ENCODE peak calls at places on chromosomes 12 and 14, in four cellular contexts. One of them, this sample, is unnamed.

GRCh38 chr12:11839093-11839641 is 189.7 kb downstream of the ETV6 start:
- DNase-seq in HCT116: no peak
- DNase-seq in cardiac muscle cell: peak; percentile 85
- DNase-seq in kidney: no peak
- DNase-seq in this sample: no peak

GRCh38 chr14:96574633-96575191 is 72.5 kb downstream of the PAPOLA start:
- DNase-seq in cardiac muscle cell: peak; percentile 78
- DNase-seq in kidney: no peak
- DNase-seq in HCT116: no peak
- DNase-seq in this sample: peak; percentile 96

GRCh38 chr12:53751336-53752191 is at the start of gene CISTR:
- DNase-seq in HCT116: no peak
- DNase-seq in cardiac muscle cell: no peak
- DNase-seq in kidney: peak; percentile 77
- DNase-seq in this sample: no peak

GRCh38 chr12:9256341-9256740 is 48.1 kb upstream of the PZP start:
- DNase-seq in HCT116: no peak
- DNase-seq in cardiac muscle cell: no peak
- DNase-seq in kidney: no peak
- DNase-seq in this sample: no peak

GRCh38 chr14:75515631-75515999 is 6.7 kb upstream of the BATF start:
- DNase-seq in HCT116: no peak
- DNase-seq in kidney: no peak
- DNase-seq in cardiac muscle cell: peak; percentile 31
- DNase-seq in this sample: no peak

GRCh38 chr14:101020971-101021370 is 117.4 kb upstream of the RTL1 start:
- DNase-seq in HCT116: no peak
- DNase-seq in kidney: peak; percentile 24
- DNase-seq in cardiac muscle cell: no peak
- DNase-seq in this sample: no peak

GRCh38 chr14:21768875-21769257 is 95.2 kb upstream of the OR4E1 start:
- DNase-seq in kidney: no peak
- DNase-seq in cardiac muscle cell: no peak
- DNase-seq in HCT116: no peak
- DNase-seq in this sample: no peak

GRCh38 chr12:5964913-5965900 is 20.1 kb upstream of the ANO2 start:
- DNase-seq in cardiac muscle cell: no peak
- DNase-seq in HCT116: no peak
- DNase-seq in kidney: no peak
- DNase-seq in this sample: no peak

GRCh38 chr12:93205361-93205760 is 172.4 kb upstream of the NUDT4 start:
- DNase-seq in HCT116: no peak
- DNase-seq in cardiac muscle cell: no peak
- DNase-seq in kidney: no peak
- DNase-seq in this sample: no peak

GRCh38 chr14:91281346-91281745 is 36.8 kb upstream of the GPR68 start:
- DNase-seq in kidney: no peak
- DNase-seq in HCT116: no peak
- DNase-seq in cardiac muscle cell: no peak
- DNase-seq in this sample: no peak

GRCh38 chr12:14275111-14275510 is 90.4 kb upstream of the ATF7IP start:
- DNase-seq in kidney: no peak
- DNase-seq in cardiac muscle cell: no peak
- DNase-seq in HCT116: no peak
- DNase-seq in this sample: no peak

GRCh38 chr12:55049676-55050075 is 29.9 kb downstream of the NEUROD4 start:
- DNase-seq in HCT116: no peak
- DNase-seq in cardiac muscle cell: no peak
- DNase-seq in kidney: no peak
- DNase-seq in this sample: no peak

GRCh38 chr12:57476162-57476992 is 3.3 kb downstream of the ARHGAP9 start:
- DNase-seq in HCT116: no peak
- DNase-seq in cardiac muscle cell: no peak
- DNase-seq in kidney: peak; percentile 78
- DNase-seq in this sample: no peak

GRCh38 chr12:12734054-12734453 is 16.9 kb downstream of the CDKN1B start:
- DNase-seq in cardiac muscle cell: peak; percentile 30
- DNase-seq in kidney: no peak
- DNase-seq in HCT116: no peak
- DNase-seq in this sample: no peak

GRCh38 chr12:74537126-74537706 is 419 bp upstream of the ATXN7L3B start:
- DNase-seq in cardiac muscle cell: peak; percentile 71
- DNase-seq in kidney: no peak
- DNase-seq in HCT116: peak; percentile 50
- DNase-seq in this sample: peak; percentile 48

DNA sequence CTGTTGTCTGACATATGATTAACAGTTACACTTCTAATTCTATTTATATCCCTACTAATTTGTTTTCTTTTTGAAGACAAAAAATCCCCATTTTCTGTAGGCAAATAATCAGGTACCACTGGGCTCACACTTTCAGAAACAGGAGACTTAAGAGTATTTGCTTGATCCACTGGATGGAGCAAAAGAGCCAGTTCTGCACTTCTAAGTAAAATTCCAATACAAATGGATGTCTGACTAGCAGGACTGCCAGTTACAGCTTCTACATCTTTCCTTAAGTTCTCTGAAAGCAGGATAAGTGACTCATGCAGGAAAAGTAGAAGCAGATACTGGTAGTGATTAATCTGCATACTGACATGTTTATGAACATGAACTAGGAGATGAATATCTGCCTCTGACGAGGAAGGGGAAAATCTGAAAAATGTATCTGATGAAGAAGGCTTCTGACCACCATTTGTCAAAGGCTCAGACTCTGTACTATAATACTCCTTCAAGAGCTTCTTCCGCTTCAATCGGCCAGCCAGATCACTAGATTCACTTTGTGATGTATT is 73.8 kb upstream of the ANKS1B start:
- DNase-seq in kidney: no peak
- DNase-seq in cardiac muscle cell: peak; percentile 87
- DNase-seq in HCT116: no peak
- DNase-seq in this sample: no peak
- H3K4me3 ChIP-seq in kidney: no peak overlapping the region
- H3K4me3 ChIP-seq in cardiac muscle cell: no peak overlapping the region
- H3K4me3 ChIP-seq in HCT116: no peak overlapping the region
- H3K4me3 ChIP-seq in this sample: no peak overlapping the region

DNA sequence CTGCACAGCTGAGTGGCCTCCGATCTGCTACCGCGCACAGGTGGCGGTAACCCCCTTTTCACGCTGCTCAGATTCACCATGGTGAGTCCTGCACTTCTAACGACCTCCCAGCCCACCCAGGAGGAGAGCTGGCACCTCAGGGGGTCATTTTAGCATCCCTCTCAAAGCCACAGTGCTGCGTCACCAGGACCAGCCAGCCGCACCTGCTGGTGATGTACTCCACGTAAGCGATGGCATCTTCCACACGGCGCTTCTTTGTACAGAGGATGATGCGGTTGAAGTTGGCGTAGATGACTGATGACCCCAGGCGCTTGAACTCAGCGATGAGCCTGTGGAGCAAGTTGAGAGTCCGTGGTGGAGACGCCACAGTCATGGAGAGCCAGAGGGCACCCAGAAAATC is 19.2 kb downstream of the P2RX2 start:
- DNase-seq in kidney: no peak
- DNase-seq in cardiac muscle cell: no peak
- DNase-seq in HCT116: no peak
- DNase-seq in this sample: no peak
- H3K4me3 ChIP-seq in kidney: no peak overlapping the region
- H3K4me3 ChIP-seq in cardiac muscle cell: no peak overlapping the region
- H3K4me3 ChIP-seq in HCT116: no peak overlapping the region
- H3K4me3 ChIP-seq in this sample: no peak overlapping the region

DNA sequence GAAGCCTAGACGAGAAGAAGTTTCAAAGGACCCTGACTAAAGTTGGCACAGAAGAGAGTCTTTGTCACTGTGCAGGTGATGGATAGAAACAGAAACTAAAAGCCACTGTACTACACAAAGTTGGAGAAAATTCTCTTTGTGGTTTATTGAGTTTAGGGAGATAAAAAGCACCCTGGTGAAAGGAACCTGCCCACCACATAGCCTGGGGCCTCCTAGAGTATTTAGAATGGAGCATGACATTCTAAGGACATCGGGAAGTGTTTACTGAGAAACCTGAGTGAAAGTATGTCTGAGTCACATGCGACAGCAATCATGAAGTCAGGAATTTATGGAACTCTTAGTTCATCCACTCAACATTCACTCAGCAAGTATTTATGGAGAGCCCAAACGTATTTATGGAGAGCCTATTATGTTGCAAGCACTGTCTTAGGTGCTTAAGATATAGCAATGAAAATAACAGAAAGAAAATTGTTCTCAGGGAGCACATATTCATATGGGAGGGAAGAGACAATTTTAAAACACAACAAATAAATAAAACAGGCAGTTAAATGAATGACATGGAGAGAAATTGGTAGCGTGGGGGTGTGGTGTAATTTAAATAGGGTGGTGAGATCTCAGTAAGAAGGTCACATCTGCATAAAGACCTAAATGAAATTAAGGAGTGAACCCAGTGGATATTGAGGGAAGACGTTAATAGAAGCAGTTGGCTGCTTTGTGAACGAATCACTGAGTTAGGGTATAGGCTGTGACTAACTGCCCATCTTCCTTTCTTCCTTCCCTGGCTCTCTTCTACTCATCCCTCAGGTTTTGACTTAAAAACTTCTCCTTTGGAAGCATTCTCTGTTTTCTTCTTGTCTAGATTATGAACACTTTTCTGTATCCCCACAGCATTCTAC is 65.0 kb downstream of the BTG1 start:
- DNase-seq in cardiac muscle cell: peak; percentile 61
- DNase-seq in kidney: no peak
- DNase-seq in HCT116: peak; percentile 51
- DNase-seq in this sample: no peak
- H3K4me3 ChIP-seq in cardiac muscle cell: no peak overlapping the region
- H3K4me3 ChIP-seq in kidney: peak overlapping the region; percentile 26
- H3K4me3 ChIP-seq in HCT116: peak overlapping the region; percentile 27
- H3K4me3 ChIP-seq in this sample: no peak overlapping the region

GRCh38 chr14:53947452-53948180 is 9.0 kb downstream of the BMP4 start:
- DNase-seq in kidney: no peak
- DNase-seq in cardiac muscle cell: no peak
- DNase-seq in HCT116: no peak
- DNase-seq in this sample: no peak
- H3K4me3 ChIP-seq in kidney: no peak overlapping the region
- H3K4me3 ChIP-seq in cardiac muscle cell: no peak overlapping the region
- H3K4me3 ChIP-seq in HCT116: no peak overlapping the region
- H3K4me3 ChIP-seq in this sample: no peak overlapping the region

GRCh38 chr14:50039734-50040400 is 76.5 kb downstream of the VCPKMT start:
- DNase-seq in kidney: no peak
- DNase-seq in HCT116: no peak
- DNase-seq in cardiac muscle cell: peak; percentile 93
- DNase-seq in this sample: no peak

GRCh38 chr14:50037837-50038236 is 78.5 kb downstream of the VCPKMT start:
- DNase-seq in kidney: no peak
- DNase-seq in HCT116: no peak
- DNase-seq in cardiac muscle cell: peak; percentile 22
- DNase-seq in this sample: no peak

GRCh38 chr14:50038398-50039119 is 77.8 kb downstream of the VCPKMT start:
- DNase-seq in cardiac muscle cell: peak; percentile 71
- DNase-seq in kidney: no peak
- DNase-seq in HCT116: no peak
- DNase-seq in this sample: no peak

GRCh38 chr14:50040401-50040775 is 76.0 kb downstream of the VCPKMT start:
- DNase-seq in HCT116: no peak
- DNase-seq in kidney: no peak
- DNase-seq in cardiac muscle cell: peak; percentile 80
- DNase-seq in this sample: no peak

DNA sequence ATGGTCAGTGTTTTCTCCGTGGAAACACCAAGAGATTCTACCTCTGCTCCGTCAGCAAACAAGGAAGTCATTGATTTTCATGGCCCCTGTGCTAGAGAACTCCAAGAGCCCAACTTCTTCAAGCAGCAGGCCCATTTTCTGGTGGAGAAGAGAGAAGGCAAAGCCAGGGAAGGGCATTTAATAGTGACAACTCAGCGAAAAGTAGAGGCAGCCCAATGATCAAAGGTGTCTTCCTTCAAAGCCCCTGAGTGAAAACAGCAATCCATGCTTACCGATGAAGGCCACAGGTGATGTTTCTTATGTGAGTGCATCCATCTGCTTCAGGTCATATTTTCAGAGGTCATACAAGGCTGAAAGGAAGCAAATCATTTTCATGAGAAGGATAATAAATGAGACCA is 77.3 kb downstream of the VCPKMT start:
- DNase-seq in kidney: no peak
- DNase-seq in cardiac muscle cell: no peak
- DNase-seq in HCT116: no peak
- DNase-seq in this sample: no peak
- H3K4me3 ChIP-seq in kidney: no peak overlapping the region
- H3K4me3 ChIP-seq in cardiac muscle cell: no peak overlapping the region
- H3K4me3 ChIP-seq in HCT116: no peak overlapping the region
- H3K4me3 ChIP-seq in this sample: no peak overlapping the region

GRCh38 chr14:104445832-104446381 is 133.7 kb upstream of the C14orf180 start:
- DNase-seq in kidney: peak; percentile 21
- DNase-seq in HCT116: no peak
- DNase-seq in cardiac muscle cell: no peak
- DNase-seq in this sample: no peak
- H3K4me3 ChIP-seq in kidney: no peak overlapping the region
- H3K4me3 ChIP-seq in HCT116: no peak overlapping the region
- H3K4me3 ChIP-seq in cardiac muscle cell: no peak overlapping the region
- H3K4me3 ChIP-seq in this sample: no peak overlapping the region

GRCh38 chr12:108634225-108634795 is 616 bp upstream of the SELPLG start:
- DNase-seq in kidney: no peak
- DNase-seq in cardiac muscle cell: no peak
- DNase-seq in HCT116: no peak
- DNase-seq in this sample: no peak

GRCh38 chr12:108635201-108635996 is 1.7 kb upstream of the SELPLG start:
- DNase-seq in kidney: no peak
- DNase-seq in cardiac muscle cell: no peak
- DNase-seq in HCT116: no peak
- DNase-seq in this sample: no peak

GRCh38 chr12:108635997-108636808 is 2.5 kb upstream of the SELPLG start:
- DNase-seq in cardiac muscle cell: no peak
- DNase-seq in HCT116: no peak
- DNase-seq in kidney: no peak
- DNase-seq in this sample: no peak

GRCh38 chr12:108633081-108633533 is 587 bp downstream of the SELPLG start:
- DNase-seq in kidney: no peak
- DNase-seq in HCT116: no peak
- DNase-seq in cardiac muscle cell: no peak
- DNase-seq in this sample: no peak

GRCh38 chr12:108633534-108634224 is at the start of gene SELPLG:
- DNase-seq in cardiac muscle cell: no peak
- DNase-seq in kidney: peak; percentile 89
- DNase-seq in HCT116: no peak
- DNase-seq in this sample: no peak
- H3K4me3 ChIP-seq in cardiac muscle cell: no peak within 1 kb of the TSS
- H3K4me3 ChIP-seq in kidney: no peak within 1 kb of the TSS
- H3K4me3 ChIP-seq in HCT116: no peak within 1 kb of the TSS
- H3K4me3 ChIP-seq in this sample: no peak within 1 kb of the TSS

GRCh38 chr12:58966939-58967338 is 46.6 kb upstream of the LRIG3 start:
- DNase-seq in kidney: no peak
- DNase-seq in cardiac muscle cell: peak; percentile 2
- DNase-seq in HCT116: no peak
- DNase-seq in this sample: no peak
- H3K4me3 ChIP-seq in kidney: no peak overlapping the region
- H3K4me3 ChIP-seq in cardiac muscle cell: no peak overlapping the region
- H3K4me3 ChIP-seq in HCT116: no peak overlapping the region
- H3K4me3 ChIP-seq in this sample: no peak overlapping the region

GRCh38 chr14:56136571-56137498 is 18.6 kb downstream of the PELI2 start:
- DNase-seq in HCT116: no peak
- DNase-seq in kidney: no peak
- DNase-seq in cardiac muscle cell: no peak
- DNase-seq in this sample: no peak
- H3K4me3 ChIP-seq in HCT116: no peak overlapping the region
- H3K4me3 ChIP-seq in kidney: peak overlapping the region; percentile 48
- H3K4me3 ChIP-seq in cardiac muscle cell: no peak overlapping the region
- H3K4me3 ChIP-seq in this sample: no peak overlapping the region

GRCh38 chr14:92785601-92786426 is 8.3 kb upstream of the GOLGA5 start:
- DNase-seq in kidney: no peak
- DNase-seq in HCT116: no peak
- DNase-seq in cardiac muscle cell: peak; percentile 93
- DNase-seq in this sample: no peak
- H3K4me3 ChIP-seq in kidney: no peak overlapping the region
- H3K4me3 ChIP-seq in HCT116: peak overlapping the region; percentile 34
- H3K4me3 ChIP-seq in cardiac muscle cell: no peak overlapping the region
- H3K4me3 ChIP-seq in this sample: no peak overlapping the region

This sample was measured in LNCaP clone FGC.